ENCODE peak calls at places on chromosomes 16 and 17, in eight cellular contexts. B, Q, F, L, R, G, U and J are unnamed samples.

GRCh38 chr16:74865922-74866598 is 91.4 kb upstream of the FA2H start:
- DNase-seq in B (no peak), Q (no peak), F (no peak), L (no peak), R (no peak), G (no peak), U (no peak), J (no peak)

GRCh38 chr16:54632322-54632721 is 298.3 kb upstream of the IRX5 start:
- DNase-seq in B (no peak), Q (no peak), F (no peak), L (no peak), R (no peak), G (no peak), U (no peak), J (no peak)

GRCh38 chr16:72278301-72278700 is 106.3 kb upstream of the PMFBP1 start:
- DNase-seq in B (no peak), Q (no peak), F (no peak), L (no peak), R (no peak), G (no peak), U (no peak), J (no peak)

GRCh38 chr16:69924777-69925191 is 26.4 kb upstream of the CLEC18A start:
- DNase-seq in B (peak), Q (no peak), F (no peak), L (no peak), R (no peak), G (peak), U (peak), J (no peak)

GRCh38 chr17:63533433-63534077 is 10.4 kb downstream of the KCNH6 start:
- DNase-seq in B (no peak), Q (no peak), F (no peak), L (no peak), R (no peak), G (no peak), U (no peak), J (no peak)

GRCh38 chr16:86027366-86028126 is 128.6 kb downstream of the IRF8 start:
- DNase-seq in B (no peak), Q (no peak), F (no peak), L (no peak), R (no peak), G (peak), U (no peak), J (no peak)

GRCh38 chr17:83062818-83063671 is 16.4 kb upstream of the METRNL start:
- DNase-seq in B (no peak), Q (no peak), F (no peak), L (no peak), R (no peak), G (peak), U (no peak), J (no peak)

GRCh38 chr17:38740806-38741205 is 7.3 kb downstream of the PCGF2 start:
- DNase-seq in B (no peak), Q (no peak), F (no peak), L (no peak), R (no peak), G (no peak), U (no peak), J (no peak)

GRCh38 chr16:72400257-72401078 is 228.5 kb upstream of the PMFBP1 start:
- DNase-seq in B (no peak), Q (no peak), F (no peak), L (peak), R (no peak), G (no peak), U (peak), J (no peak)

GRCh38 chr16:85497622-85498314 is 115.4 kb upstream of the GSE1 start:
- DNase-seq in B (no peak), Q (no peak), F (no peak), L (no peak), R (no peak), G (no peak), U (no peak), J (no peak)

GRCh38 chr16:14600164-14600563 is 29.9 kb downstream of the PARN start:
- DNase-seq in B (no peak), Q (no peak), F (no peak), L (peak), R (no peak), G (no peak), U (peak), J (no peak)